ENCODE peak calls at places on chromosome 15, in six cellular contexts. C is K562, N is GM12878, X is HepG2, K is H1, Z is GM12891. S is an unnamed sample.

GRCh38 chr15:52217186-52217585 is 26.0 kb upstream of the GNB5 start:
- DNase-seq in C (peak), N (no peak), X (no peak), K (peak), Z (no peak), S (no peak)

GRCh38 chr15:65171428-65171827 is 13.7 kb downstream of the CLPX start:
- DNase-seq in C (no peak), N (no peak), X (peak), K (no peak), Z (no peak), S (no peak)

GRCh38 chr15:57183614-57184344 is 192.5 kb upstream of the CGNL1 start:
- DNase-seq in C (no peak), N (no peak), X (peak), K (no peak), Z (no peak), S (no peak)

GRCh38 chr15:89575146-89575655 is at the start of gene TICRR:
- DNase-seq in C (peak), N (peak), X (peak), K (peak), Z (peak), S (peak)

GRCh38 chr15:68382286-68383007 is 49.5 kb downstream of the ITGA11 start:
- DNase-seq in C (no peak), N (no peak), X (no peak), K (peak), Z (no peak), S (no peak)

GRCh38 chr15:101372149-101372577 is 77.1 kb upstream of the SNRPA1 start:
- DNase-seq in C (no peak), N (no peak), X (no peak), K (no peak), Z (no peak), S (no peak)

GRCh38 chr15:33533197-33533596 is 222.4 kb downstream of the RYR3 start:
- DNase-seq in C (no peak), N (no peak), X (no peak), K (no peak), Z (no peak), S (no peak)

GRCh38 chr15:66120422-66120821 is 133.1 kb downstream of the MEGF11 start:
- DNase-seq in C (no peak), N (no peak), X (no peak), K (no peak), Z (no peak), S (no peak)

GRCh38 chr15:40444741-40445140 is 4.0 kb downstream of the BAHD1 start:
- DNase-seq in C (no peak), N (no peak), X (no peak), K (no peak), Z (no peak), S (no peak)

GRCh38 chr15:99682455-99682854 is 50.8 kb downstream of the LYSMD4 start:
- DNase-seq in C (no peak), N (no peak), X (no peak), K (no peak), Z (no peak), S (no peak)

GRCh38 chr15:31328999-31329639 is 2.5 kb downstream of the KLF13 start:
- DNase-seq in C (peak), N (no peak), X (no peak), K (peak), Z (no peak), S (no peak)

GRCh38 chr15:56523521-56523920 is 58.6 kb upstream of the MNS1 start:
- DNase-seq in C (no peak), N (no peak), X (no peak), K (no peak), Z (no peak), S (no peak)

GRCh38 chr15:100703032-100703578 is 100.7 kb downstream of the ASB7 start:
- DNase-seq in C (peak), N (peak), X (no peak), K (no peak), Z (peak), S (peak)

GRCh38 chr15:21260966-21261395 is 179.3 kb downstream of the POTEB3 start:
- DNase-seq in C (no peak), N (no peak), X (no peak), K (no peak), Z (no peak), S (no peak)

GRCh38 chr15:55420171-55420871 is 12.0 kb downstream of the PIERCE2 start:
- DNase-seq in C (no peak), N (no peak), X (no peak), K (no peak), Z (no peak), S (no peak)

GRCh38 chr15:68258684-68259083 is 18.9 kb upstream of the FEM1B start:
- DNase-seq in C (no peak), N (no peak), X (no peak), K (no peak), Z (no peak), S (no peak)

GRCh38 chr15:63544253-63545026 is 40.0 kb downstream of the USP3 start:
- DNase-seq in C (peak), N (no peak), X (no peak), K (no peak), Z (no peak), S (no peak)

GRCh38 chr15:100558771-100559254 is 30.1 kb upstream of the CERS3 start:
- DNase-seq in C (no peak), N (no peak), X (no peak), K (no peak), Z (no peak), S (no peak)

GRCh38 chr15:83653639-83654378 is at the start of gene ADAMTSL3:
- DNase-seq in C (no peak), N (no peak), X (no peak), K (peak), Z (no peak), S (no peak)

GRCh38 chr15:83099290-83099689 is 8.2 kb upstream of the TM6SF1 start:
- DNase-seq in C (peak), N (no peak), X (no peak), K (no peak), Z (no peak), S (no peak)

GRCh38 chr15:59439571-59439970 is 1.6 kb downstream of the FAM81A start:
- DNase-seq in C (no peak), N (no peak), X (no peak), K (no peak), Z (no peak), S (no peak)

GRCh38 chr15:59438891-59439290 is 905 bp downstream of the FAM81A start:
- DNase-seq in C (no peak), N (no peak), X (no peak), K (no peak), Z (no peak), S (no peak)

GRCh38 chr15:59437777-59438574 is at the start of gene FAM81A:
- DNase-seq in C (peak), N (no peak), X (no peak), K (peak), Z (peak), S (peak)

GRCh38 chr15:59436774-59437472 is 1.1 kb upstream of the FAM81A start:
- DNase-seq in C (no peak), N (no peak), X (no peak), K (no peak), Z (no peak), S (no peak)

GRCh38 chr15:59437473-59437776 is 561 bp upstream of the FAM81A start:
- DNase-seq in C (no peak), N (no peak), X (no peak), K (no peak), Z (no peak), S (no peak)
- TF ChIP-seq POLR2A in C (no peak), N (no peak), X (no peak), K (no peak), Z (no peak), S (no peak)

DNA sequence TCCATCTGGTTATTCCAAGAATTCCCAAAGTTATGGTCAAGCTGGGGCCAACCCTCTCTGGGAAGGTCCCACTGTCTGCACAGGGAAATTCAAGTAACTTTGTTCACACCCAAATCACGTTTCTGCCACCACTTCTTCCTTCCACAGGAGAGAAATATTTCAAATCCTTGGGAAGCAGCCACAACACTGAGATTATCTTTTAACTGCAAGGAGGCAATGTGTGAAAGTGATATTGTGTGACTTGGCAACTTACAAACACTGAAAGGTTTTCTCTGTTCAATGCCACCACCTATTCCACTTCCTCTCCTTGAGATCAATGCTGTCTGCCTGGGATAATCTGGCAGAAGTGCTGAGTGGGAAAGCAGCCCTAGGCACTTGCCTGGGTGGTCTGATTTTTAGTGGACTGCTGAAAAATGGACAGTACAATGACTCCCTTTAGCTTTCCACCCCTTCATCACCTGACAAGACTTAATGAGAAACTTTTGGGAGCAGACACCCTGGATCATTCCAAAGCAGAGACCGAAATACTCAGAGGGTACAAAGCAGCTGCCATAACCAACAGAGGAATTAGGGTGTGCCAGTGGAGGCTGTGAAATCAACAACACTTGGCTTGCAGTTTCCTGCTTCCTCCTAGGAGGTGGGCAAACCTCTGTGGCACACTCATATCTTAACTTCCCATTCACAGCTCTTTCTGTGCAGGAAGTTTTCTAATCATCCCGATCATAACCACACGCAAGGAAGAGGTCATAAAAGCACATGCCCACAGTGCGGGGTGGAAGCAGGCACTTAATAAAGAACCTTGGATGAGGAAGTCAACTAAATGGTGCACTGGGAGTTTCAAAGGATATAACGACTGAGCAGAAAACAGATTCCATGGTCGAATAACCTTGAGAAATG is 5.4 kb downstream of the SCAMP2 start:
- DNase-seq in C (no peak), N (no peak), X (no peak), K (no peak), Z (no peak), S (no peak)
- TF ChIP-seq TAF1 in C (no peak), N (no peak), X (no peak), K (no peak), Z (no peak), S (no peak)

DNA sequence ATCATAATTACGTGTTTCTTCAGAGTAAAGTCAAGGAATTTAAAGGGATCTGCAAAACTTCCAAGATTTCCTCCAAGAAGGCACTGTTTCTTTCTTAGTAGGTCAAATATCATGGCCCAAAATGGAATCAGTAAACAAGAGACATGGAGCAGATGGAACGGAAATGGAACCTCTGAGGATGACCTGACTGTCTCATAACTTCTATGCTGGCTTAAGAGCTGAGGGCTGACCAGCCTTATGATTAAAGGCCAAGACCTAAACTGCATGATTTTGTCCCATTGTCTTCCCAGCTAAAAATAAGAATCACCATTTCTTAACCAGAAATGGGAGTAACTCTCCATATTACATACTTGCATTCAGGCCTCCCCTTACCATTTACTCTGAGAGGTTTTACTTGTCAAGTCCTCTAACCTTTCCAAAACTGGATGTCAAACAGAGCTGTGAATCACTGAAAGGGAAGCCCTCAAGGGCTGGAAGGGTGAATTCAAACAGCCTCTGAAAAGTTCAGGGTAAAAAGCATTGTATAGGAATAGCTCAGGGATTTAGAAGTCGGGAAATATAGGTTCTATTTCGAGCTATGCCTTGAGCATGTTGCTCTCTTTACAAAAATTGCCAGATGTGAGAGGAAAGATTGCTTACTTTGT is 103.7 kb downstream of the MEIS2 start:
- DNase-seq in C (no peak), N (no peak), X (no peak), K (no peak), Z (no peak), S (no peak)
- TF ChIP-seq POLR2AphosphoS5 in C (no peak), N (no peak), X (no peak), K (no peak), Z (no peak), S (no peak)

DNA sequence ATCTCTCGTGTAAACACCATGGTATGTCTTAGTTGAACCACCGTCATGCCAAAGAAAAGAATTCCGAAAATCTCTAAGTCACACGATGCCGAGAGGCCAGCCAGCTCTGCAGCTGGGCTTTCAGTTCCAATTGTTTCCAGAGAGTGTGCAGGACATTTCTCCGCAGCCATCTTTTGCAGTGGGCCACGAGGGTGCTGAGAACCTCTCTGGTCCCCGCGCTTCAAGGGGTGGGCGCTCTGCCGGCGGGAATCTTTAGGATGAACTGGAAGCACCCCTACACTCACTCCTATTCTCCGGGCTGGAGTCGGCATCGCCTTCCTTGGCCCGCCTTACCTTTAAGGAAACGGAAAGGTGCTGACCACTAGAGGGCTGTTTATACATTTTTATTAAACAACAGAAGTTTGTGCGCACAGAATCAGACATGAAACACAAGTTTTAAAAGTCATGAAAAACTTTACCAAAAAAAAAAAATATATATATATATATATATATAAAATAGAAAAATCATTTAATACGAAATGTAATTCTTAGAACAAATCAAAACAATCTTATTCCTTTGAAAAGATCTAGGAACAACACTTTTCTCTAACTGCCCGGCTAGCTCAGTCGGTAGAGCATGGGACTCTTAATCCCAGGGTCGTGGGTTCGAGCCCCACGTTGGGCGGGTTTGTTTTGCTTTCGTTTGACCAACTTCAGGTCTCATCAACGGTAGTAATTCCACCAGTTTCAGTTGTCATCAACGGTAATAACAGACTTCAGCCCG is 12.5 kb upstream of the MORF4L1 start:
- DNase-seq in C (peak), N (peak), X (peak), K (peak), Z (no peak), S (peak)
- TF ChIP-seq POLR2A in C (no peak), N (no peak), X (no peak), K (peak), Z (no peak), S (no peak)

GRCh38 chr15:76967067-76967466 is 27.9 kb upstream of the PSTPIP1 start:
- DNase-seq in C (no peak), N (no peak), X (no peak), K (no peak), Z (no peak), S (no peak)

GRCh38 chr15:76961277-76962010 is 29.9 kb downstream of the RCN2 start:
- DNase-seq in C (no peak), N (no peak), X (no peak), K (no peak), Z (no peak), S (no peak)

GRCh38 chr15:76964157-76964556 is 30.8 kb upstream of the PSTPIP1 start:
- DNase-seq in C (no peak), N (no peak), X (no peak), K (no peak), Z (no peak), S (no peak)

GRCh38 chr15:76963596-76963995 is 31.3 kb upstream of the PSTPIP1 start:
- DNase-seq in C (no peak), N (no peak), X (peak), K (no peak), Z (no peak), S (no peak)

DNA sequence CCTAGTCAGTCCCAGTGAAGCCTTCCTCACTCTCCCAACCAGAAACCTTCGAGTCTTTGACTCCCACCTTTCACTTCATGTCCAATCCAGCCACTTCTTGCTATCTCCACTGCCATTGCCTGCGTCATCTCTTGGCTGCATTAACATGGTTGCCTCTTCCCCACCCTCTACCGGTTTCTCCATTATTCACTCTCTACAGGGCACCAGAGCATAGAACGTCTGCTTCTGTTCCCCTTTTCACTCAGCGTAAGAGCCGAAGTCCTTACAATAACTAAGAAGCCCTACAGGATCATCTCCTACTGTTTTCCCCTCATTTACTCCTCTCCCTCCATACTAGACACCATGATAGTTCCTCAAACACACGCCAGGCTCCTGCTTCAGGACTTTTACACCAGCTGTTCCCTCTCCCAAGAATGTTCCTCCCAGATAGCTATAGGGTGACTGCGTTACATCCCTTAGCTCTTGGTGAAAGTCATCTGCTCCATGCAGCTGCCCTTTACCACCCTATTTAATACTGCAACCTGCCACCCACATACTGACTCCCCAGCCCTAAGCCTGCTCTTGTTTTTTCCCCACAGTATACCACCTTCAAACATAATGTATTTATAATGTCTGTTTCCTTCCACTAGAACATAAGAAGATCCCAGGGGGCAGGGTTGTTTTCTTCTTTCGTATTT is 30.9 kb downstream of the RCN2 start:
- DNase-seq in C (peak), N (no peak), X (no peak), K (no peak), Z (no peak), S (no peak)
- TF ChIP-seq TAF1 in C (no peak), N (no peak), X (no peak), K (no peak), Z (no peak), S (no peak)

DNA sequence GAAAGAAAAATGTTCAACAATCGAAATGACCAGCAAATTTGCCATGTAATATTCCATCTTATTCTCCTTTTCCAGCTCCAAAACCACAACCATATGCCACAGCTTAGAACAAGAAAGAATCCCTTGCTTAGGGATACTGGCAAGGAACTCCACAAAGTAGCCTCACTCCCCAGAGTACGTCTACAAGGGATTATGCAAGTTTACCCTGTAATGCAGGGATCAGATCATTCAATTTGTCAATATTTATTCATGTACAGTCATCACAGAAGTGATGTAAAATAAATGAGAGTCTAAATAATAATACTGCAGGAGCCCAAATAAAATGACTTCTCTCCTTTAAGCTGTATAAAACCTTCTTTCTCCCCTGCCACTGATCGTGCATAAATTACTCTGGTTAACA is 23.5 kb upstream of the MYO1E start:
- DNase-seq in C (no peak), N (no peak), X (no peak), K (no peak), Z (no peak), S (no peak)
- TF ChIP-seq POLR2AphosphoS5 in C (no peak), N (no peak), X (no peak), K (no peak), Z (no peak), S (no peak)